ENCODE peak calls at places on chromosomes 11 and 22, in eight cellular contexts. One of them, this sample, is unnamed.

GRCh38 chr11:30878400-30878799 is 292.2 kb upstream of the MPPED2 start:
- DNase-seq in HS-27A: no peak
- DNase-seq in EH: no peak
- DNase-seq in H7: no peak
- DNase-seq in T-helper 17 cell: no peak
- DNase-seq in activated T-cell treated with anti-CD3 and anti-CD28 coated beads for 1 hour: no peak
- DNase-seq in suprapubic skin: no peak
- DNase-seq in RWPE1: no peak
- DNase-seq in this sample: no peak

GRCh38 chr11:31560842-31561476 is 51.4 kb downstream of the ELP4 start:
- DNase-seq in HS-27A: no peak
- DNase-seq in EH: no peak
- DNase-seq in H7: no peak
- DNase-seq in T-helper 17 cell: no peak
- DNase-seq in activated T-cell treated with anti-CD3 and anti-CD28 coated beads for 1 hour: no peak
- DNase-seq in suprapubic skin: no peak
- DNase-seq in RWPE1: no peak
- DNase-seq in this sample: no peak

GRCh38 chr11:133919330-133920108 is 37.2 kb downstream of the IGSF9B start:
- DNase-seq in HS-27A: no peak
- DNase-seq in EH: no peak
- DNase-seq in H7: peak; percentile 68
- DNase-seq in T-helper 17 cell: no peak
- DNase-seq in activated T-cell treated with anti-CD3 and anti-CD28 coated beads for 1 hour: no peak
- DNase-seq in suprapubic skin: no peak
- DNase-seq in RWPE1: no peak
- DNase-seq in this sample: no peak

GRCh38 chr22:23275751-23276150 is 95.4 kb downstream of the BCR start:
- DNase-seq in HS-27A: no peak
- DNase-seq in EH: no peak
- DNase-seq in H7: no peak
- DNase-seq in T-helper 17 cell: no peak
- DNase-seq in activated T-cell treated with anti-CD3 and anti-CD28 coated beads for 1 hour: no peak
- DNase-seq in suprapubic skin: no peak
- DNase-seq in RWPE1: no peak
- DNase-seq in this sample: no peak

GRCh38 chr11:68704887-68705286 is 20.5 kb downstream of the GAL start:
- DNase-seq in HS-27A: no peak
- DNase-seq in EH: no peak
- DNase-seq in H7: peak; percentile 81
- DNase-seq in T-helper 17 cell: no peak
- DNase-seq in activated T-cell treated with anti-CD3 and anti-CD28 coated beads for 1 hour: no peak
- DNase-seq in suprapubic skin: no peak
- DNase-seq in RWPE1: no peak
- DNase-seq in this sample: peak; percentile 56

GRCh38 chr11:64859542-64860414 is 15.3 kb upstream of the CDC42BPG start:
- DNase-seq in HS-27A: no peak
- DNase-seq in EH: no peak
- DNase-seq in H7: no peak
- DNase-seq in T-helper 17 cell: no peak
- DNase-seq in activated T-cell treated with anti-CD3 and anti-CD28 coated beads for 1 hour: no peak
- DNase-seq in suprapubic skin: no peak
- DNase-seq in RWPE1: no peak
- DNase-seq in this sample: no peak

GRCh38 chr11:17529814-17530162 is 14.4 kb downstream of the USH1C start:
- DNase-seq in HS-27A: no peak
- DNase-seq in EH: no peak
- DNase-seq in H7: no peak
- DNase-seq in T-helper 17 cell: no peak
- DNase-seq in activated T-cell treated with anti-CD3 and anti-CD28 coated beads for 1 hour: no peak
- DNase-seq in suprapubic skin: no peak
- DNase-seq in RWPE1: no peak
- DNase-seq in this sample: no peak

GRCh38 chr11:74570266-74571061 is 21.9 kb upstream of the POLD3 start:
- DNase-seq in HS-27A: peak; percentile 22
- DNase-seq in EH: peak; percentile 58
- DNase-seq in H7: peak; percentile 64
- DNase-seq in T-helper 17 cell: no peak
- DNase-seq in activated T-cell treated with anti-CD3 and anti-CD28 coated beads for 1 hour: no peak
- DNase-seq in suprapubic skin: no peak
- DNase-seq in RWPE1: peak; percentile 79
- DNase-seq in this sample: peak; percentile 58

GRCh38 chr11:16001899-16002426 is 354.4 kb downstream of the SOX6 start:
- DNase-seq in HS-27A: peak; percentile 35
- DNase-seq in EH: peak; percentile 94
- DNase-seq in H7: no peak
- DNase-seq in T-helper 17 cell: no peak
- DNase-seq in activated T-cell treated with anti-CD3 and anti-CD28 coated beads for 1 hour: no peak
- DNase-seq in suprapubic skin: no peak
- DNase-seq in RWPE1: peak; percentile 57
- DNase-seq in this sample: peak; percentile 89

GRCh38 chr11:128653828-128654231 is 40.0 kb upstream of the FLI1 start:
- DNase-seq in HS-27A: no peak
- DNase-seq in EH: peak; percentile 73
- DNase-seq in H7: peak; percentile 73
- DNase-seq in T-helper 17 cell: no peak
- DNase-seq in activated T-cell treated with anti-CD3 and anti-CD28 coated beads for 1 hour: no peak
- DNase-seq in suprapubic skin: peak; percentile 75
- DNase-seq in RWPE1: no peak
- DNase-seq in this sample: no peak

GRCh38 chr22:37492428-37493344 is 6.5 kb upstream of the MFNG start:
- DNase-seq in HS-27A: no peak
- DNase-seq in EH: peak; percentile 68
- DNase-seq in H7: peak; percentile 93
- DNase-seq in T-helper 17 cell: no peak
- DNase-seq in activated T-cell treated with anti-CD3 and anti-CD28 coated beads for 1 hour: peak; percentile 45
- DNase-seq in suprapubic skin: no peak
- DNase-seq in RWPE1: no peak
- DNase-seq in this sample: no peak

GRCh38 chr11:75236062-75236461 is 4.5 kb upstream of the TPBGL start:
- DNase-seq in HS-27A: no peak
- DNase-seq in EH: no peak
- DNase-seq in H7: peak; percentile 51
- DNase-seq in T-helper 17 cell: no peak
- DNase-seq in activated T-cell treated with anti-CD3 and anti-CD28 coated beads for 1 hour: no peak
- DNase-seq in suprapubic skin: no peak
- DNase-seq in RWPE1: no peak
- DNase-seq in this sample: no peak

This sample was measured in NCI-H146.